ENCODE peak calls at places on chromosomes 12 and 14, in five cellular contexts. N, R, Z, B and S are unnamed samples.
A peak's percentile ranks its signal among the peaks of the same experiment; 100 is the strongest.

GRCh38 chr14:91349481-91350074 is 68.0 kb downstream of the CCDC88C start:
- DNase-seq in R (peak; percentile 44), N (no peak), Z (no peak), B (no peak), S (no peak)

GRCh38 chr12:60494249-60494648 is 898.4 kb downstream of the SLC16A7 start:
- DNase-seq in N (peak; percentile 27), B (peak; percentile 52), Z (peak; percentile 65), R (no peak), S (no peak)

GRCh38 chr12:116760621-116761020 is 22.5 kb downstream of the RNFT2 start:
- DNase-seq in Z (no peak), N (no peak), R (no peak), B (no peak), S (no peak)

GRCh38 chr14:105241641-105242040 is 6.7 kb upstream of the BTBD6 start:
- DNase-seq in B (no peak), R (no peak), Z (no peak), N (no peak), S (no peak)

GRCh38 chr12:22687677-22688076 is 62.7 kb downstream of the ETNK1 start:
- DNase-seq in R (no peak), N (peak; percentile 73), Z (peak; percentile 87), B (peak; percentile 62), S (peak; percentile 78)

GRCh38 chr12:6347367-6348338 is 5.8 kb upstream of the TNFRSF1A start:
- DNase-seq in R (no peak), N (peak; percentile 81), Z (peak; percentile 86), B (peak; percentile 93), S (peak; percentile 70)

GRCh38 chr12:85865905-85866304 is 8.2 kb upstream of the NTS start:
- DNase-seq in B (no peak), N (no peak), R (no peak), Z (peak; percentile 4), S (no peak)

GRCh38 chr12:65229441-65229840 is 49.0 kb upstream of the MSRB3 start:
- DNase-seq in R (no peak), Z (peak; percentile 54), N (peak; percentile 24), B (peak; percentile 67), S (no peak)

GRCh38 chr12:31715283-31715825 is 13.5 kb downstream of the AMN1 start:
- DNase-seq in B (peak; percentile 72), Z (peak; percentile 25), R (no peak), N (no peak), S (peak; percentile 62)

GRCh38 chr14:66965831-66966230 is 223.4 kb upstream of the GARIN2 start:
- DNase-seq in Z (no peak), R (no peak), B (peak; percentile 32), N (no peak), S (no peak)

GRCh38 chr12:104154286-104154685 is 16.3 kb upstream of the NFYB start:
- DNase-seq in B (no peak), R (no peak), Z (no peak), N (no peak), S (peak; percentile 10)

GRCh38 chr12:120425797-120426196 is 12.1 kb upstream of the COX6A1 start:
- DNase-seq in N (no peak), B (no peak), Z (no peak), R (no peak), S (no peak)

GRCh38 chr14:67335781-67336180 is 23.8 kb downstream of the ATP6V1D start:
- DNase-seq in B (peak; percentile 34), Z (peak; percentile 64), R (no peak), N (no peak), S (no peak)

GRCh38 chr14:65461730-65462129 is 49.2 kb downstream of the FUT8 start:
- DNase-seq in B (no peak), N (no peak), R (no peak), Z (peak; percentile 5), S (no peak)

GRCh38 chr12:66693901-66694513 is 15.1 kb upstream of the GRIP1 start:
- DNase-seq in R (peak; percentile 25), Z (peak; percentile 82), N (peak; percentile 47), B (peak; percentile 66), S (peak; percentile 31)

GRCh38 chr14:76953196-76953945 is 75.1 kb downstream of the IRF2BPL start:
- DNase-seq in N (peak; percentile 75), Z (peak; percentile 69), B (peak; percentile 91), R (peak; percentile 55), S (no peak)